ENCODE peak calls at places on chromosomes 11 and 22, in four cellular contexts. H is mesendoderm, O is ovary, R is colonic mucosa. P is an unnamed sample. For H3K36me3, the result is how much of the 10 kb centered on the place peaks cover.

GRCh38 chr11:47991266-47991830 is 11.0 kb downstream of the PTPRJ start:
- DNase-seq in O (no peak), R (peak), H (peak), P (peak)

GRCh38 chr22:20130319-20130718 is 1.3 kb upstream of the ZDHHC8 start:
- DNase-seq in O (no peak), R (no peak), H (peak), P (no peak)

GRCh38 chr11:123473941-123474668 is 44.0 kb downstream of the GRAMD1B start:
- DNase-seq in H (no peak), O (no peak), R (no peak), P (no peak)

GRCh38 chr11:112525844-112526590 is 265.4 kb upstream of the PLET1 start:
- DNase-seq in O (no peak), H (no peak), R (no peak), P (no peak)

GRCh38 chr11:56700242-56700918 is 1.5 kb downstream of the OR9G1 start:
- DNase-seq in H (peak), R (no peak), O (no peak), P (no peak)

GRCh38 chr11:20162824-20163777 is 2.8 kb upstream of the DBX1 start:
- DNase-seq in R (no peak), H (peak), O (no peak), P (peak)

GRCh38 chr22:20576445-20576816 is 69.0 kb downstream of the MED15 start:
- DNase-seq in H (no peak), O (no peak), R (no peak), P (no peak)

GRCh38 chr22:30212363-30212995 is 34.1 kb downstream of the LIF start:
- DNase-seq in R (no peak), H (peak), O (peak), P (peak)

GRCh38 chr22:39283312-39284141 is 35.9 kb downstream of the RPL3 start:
- DNase-seq in O (peak), H (no peak), R (no peak), P (no peak)

GRCh38 chr11:116533186-116533825 is 239.5 kb downstream of the BUD13 start:
- DNase-seq in H (peak), O (no peak), R (no peak), P (no peak)

GRCh38 chr11:78812513-78813293 is 238.0 kb upstream of the NARS2 start:
- DNase-seq in H (peak), R (no peak), O (no peak), P (no peak)

GRCh38 chr11:78213526-78214330 is 25.0 kb downstream of the USP35 start:
- DNase-seq in R (no peak), O (no peak), H (no peak), P (no peak)

GRCh38 chr22:41521166-41521565 is 23.1 kb downstream of the POLR3H start:
- DNase-seq in R (no peak), O (no peak), H (no peak), P (no peak)

GRCh38 chr22:27388090-27388600 is 413.4 kb downstream of the MN1 start:
- DNase-seq in H (no peak), O (no peak), R (no peak), P (no peak)

GRCh38 chr22:37880668-37881440 is 25.2 kb upstream of the MICALL1 start:
- DNase-seq in R (no peak), H (no peak), O (no peak), P (no peak)

GRCh38 chr11:45333023-45333422 is 46.9 kb upstream of the SYT13 start:
- DNase-seq in R (no peak), H (no peak), O (no peak), P (no peak)

GRCh38 chr11:69562816-69563215 is 78.1 kb upstream of the CCND1 start:
- DNase-seq in O (no peak), R (no peak), H (no peak), P (no peak)

GRCh38 chr11:120329556-120329955 is 4.5 kb downstream of the TLCD5 start:
- DNase-seq in O (no peak), R (no peak), H (no peak), P (no peak)

GRCh38 chr22:33848251-33848650 is 72.0 kb downstream of the LARGE1 start:
- DNase-seq in O (no peak), H (peak), R (no peak), P (no peak)

GRCh38 chr11:40186401-40187091 is 1272.9 kb downstream of the LRRC4C start:
- DNase-seq in H (no peak), O (no peak), R (no peak), P (no peak)

GRCh38 chr22:50440544-50441249 is 34.1 kb downstream of the SBF1 start:
- DNase-seq in O (no peak), H (no peak), R (no peak), P (no peak)

GRCh38 chr11:130510407-130511006 is 62.1 kb downstream of the ADAMTS15 start:
- DNase-seq in O (no peak), H (no peak), R (peak), P (peak)

GRCh38 chr11:679271-680207 is 15.5 kb downstream of the DEAF1 start:
- DNase-seq in H (no peak), R (no peak), O (no peak), P (no peak)

GRCh38 chr11:69609351-69609750 is 31.6 kb upstream of the CCND1 start:
- DNase-seq in H (no peak), O (no peak), R (no peak), P (no peak)

GRCh38 chr11:1573847-1574255 is 1.8 kb upstream of the DUSP8 start:
- DNase-seq in R (no peak), O (no peak), H (no peak), P (peak)

GRCh38 chr11:46009647-46010046 is 87.2 kb downstream of the LARGE2 start:
- DNase-seq in R (no peak), O (no peak), H (no peak), P (no peak)

GRCh38 chr11:113242767-113243397 is 71.5 kb upstream of the TTC12 start:
- DNase-seq in O (peak), H (peak), R (no peak), P (no peak)

GRCh38 chr11:9838961-9839360 is 175.1 kb downstream of the SWAP70 start:
- DNase-seq in O (no peak), H (peak), R (no peak), P (no peak)

GRCh38 chr11:69867076-69868002 is 48.1 kb upstream of the FGF3 start:
- DNase-seq in R (no peak), O (no peak), H (no peak), P (no peak)

GRCh38 chr22:37331811-37332536 is 49.7 kb downstream of the CYTH4 start:
- DNase-seq in O (no peak), H (no peak), R (no peak), P (no peak)

GRCh38 chr11:118232659-118233058 is 7.8 kb upstream of the JAML start:
- DNase-seq in R (no peak), O (no peak), H (no peak), P (no peak)

GRCh38 chr11:110311783-110312578 is 15.6 kb upstream of the RDX start:
- DNase-seq in H (no peak), O (no peak), R (no peak), P (no peak)

GRCh38 chr11:64286801-64287159 is 1.1 kb downstream of the GPR137 start:
- DNase-seq in O (peak), H (no peak), R (no peak), P (no peak)

GRCh38 chr11:64284962-64285884 is at the start of gene GPR137:
- DNase-seq in R (peak), O (peak), H (peak), P (peak)

GRCh38 chr11:64287676-64288352 is 2.2 kb downstream of the GPR137 start:
- DNase-seq in H (no peak), R (no peak), O (peak), P (no peak)

GRCh38 chr11:64284048-64284961 is at the start of gene BAD:
- DNase-seq in R (peak), O (peak), H (peak), P (peak)

DNA sequence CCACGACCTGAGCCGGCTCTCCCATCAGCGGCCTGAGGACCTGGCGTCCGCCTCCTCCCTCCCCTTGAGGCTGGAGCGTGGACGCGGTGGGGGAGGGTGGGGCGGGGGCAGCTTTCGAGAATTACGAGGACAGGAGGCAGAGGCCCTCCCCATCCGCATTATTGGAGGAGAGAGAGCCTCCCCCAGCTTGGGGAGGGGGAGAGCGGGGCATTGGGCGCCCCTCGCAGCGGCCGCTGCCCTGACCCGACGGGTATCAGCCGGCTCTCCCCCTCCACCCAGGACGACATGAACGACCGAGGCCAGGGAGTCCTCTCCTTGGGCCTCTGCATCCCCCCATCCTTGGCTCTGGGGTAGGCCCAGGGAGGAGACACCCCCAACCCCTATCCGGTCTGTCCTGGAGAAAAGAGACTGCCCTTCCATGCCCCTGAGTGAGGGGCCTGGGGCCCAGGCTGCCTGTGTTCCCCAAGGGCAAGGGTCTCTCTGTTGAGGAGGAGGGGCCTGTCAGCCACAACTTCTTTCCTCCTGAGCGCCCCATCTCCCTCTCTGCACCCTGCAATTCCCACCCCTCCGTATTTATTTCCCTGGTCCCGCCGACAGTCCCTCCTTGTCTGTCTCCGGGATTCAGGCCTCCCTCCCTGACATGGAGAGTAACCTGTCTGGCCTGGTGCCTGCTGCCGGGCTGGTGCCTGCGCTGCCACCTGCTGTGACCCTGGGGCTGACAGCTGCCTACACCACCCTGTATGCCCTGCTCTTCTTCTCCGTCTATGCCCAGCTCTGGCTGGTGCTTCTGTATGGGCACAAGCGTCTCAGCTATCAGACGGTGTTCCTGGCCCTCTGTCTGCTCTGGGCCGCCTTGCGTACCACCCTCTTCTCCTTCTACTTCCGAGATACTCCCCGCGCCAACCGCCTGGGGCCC is 495 bp downstream of the GPR137 start:
- DNase-seq in H (no peak), R (no peak), O (peak), P (peak)
- H3K27ac ChIP-seq in H (no peak), R (peak), O (peak), P (peak)

GRCh38 chr22:17902960-17903359 is 121.4 kb downstream of the MICAL3 start:
- DNase-seq in R (no peak), O (no peak), H (no peak), P (no peak)
- H3K36me3 ChIP-seq in R (under half), O (under half), H (under half), P (under half)

DNA sequence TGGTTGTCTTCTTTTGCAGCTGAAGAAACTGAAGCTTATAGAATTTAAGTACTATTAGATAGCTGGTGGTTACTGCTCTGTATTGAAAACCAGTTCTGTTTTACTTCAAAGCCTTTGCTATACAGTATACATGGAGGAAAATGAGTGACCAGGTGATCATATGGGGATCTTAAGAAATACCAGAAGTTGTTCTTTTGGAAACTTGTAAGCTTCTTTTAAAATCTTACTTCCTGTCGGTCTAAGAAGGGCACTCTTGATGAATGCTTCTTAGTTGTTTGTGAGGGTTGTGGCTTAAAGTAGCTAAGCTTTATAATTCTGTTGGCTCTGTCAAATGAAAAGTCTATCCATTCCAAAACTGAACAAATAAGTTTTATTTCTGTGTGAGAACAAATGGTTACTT is 55.2 kb downstream of the PDE3B start:
- DNase-seq in H (no peak), O (no peak), R (no peak), P (no peak)
- H3K27ac ChIP-seq in H (no peak), O (no peak), R (no peak), P (no peak)

GRCh38 chr22:35409783-35410662 is 10.1 kb downstream of the MCM5 start:
- DNase-seq in O (no peak), H (no peak), R (no peak), P (no peak)

GRCh38 chr22:35417606-35418005 is 17.7 kb downstream of the MCM5 start:
- DNase-seq in O (no peak), R (no peak), H (no peak), P (no peak)

GRCh38 chr22:35410663-35411034 is 10.7 kb downstream of the MCM5 start:
- DNase-seq in H (no peak), O (no peak), R (no peak), P (no peak)

GRCh38 chr22:35411112-35411511 is 11.2 kb downstream of the MCM5 start:
- DNase-seq in O (no peak), R (no peak), H (peak), P (no peak)

DNA sequence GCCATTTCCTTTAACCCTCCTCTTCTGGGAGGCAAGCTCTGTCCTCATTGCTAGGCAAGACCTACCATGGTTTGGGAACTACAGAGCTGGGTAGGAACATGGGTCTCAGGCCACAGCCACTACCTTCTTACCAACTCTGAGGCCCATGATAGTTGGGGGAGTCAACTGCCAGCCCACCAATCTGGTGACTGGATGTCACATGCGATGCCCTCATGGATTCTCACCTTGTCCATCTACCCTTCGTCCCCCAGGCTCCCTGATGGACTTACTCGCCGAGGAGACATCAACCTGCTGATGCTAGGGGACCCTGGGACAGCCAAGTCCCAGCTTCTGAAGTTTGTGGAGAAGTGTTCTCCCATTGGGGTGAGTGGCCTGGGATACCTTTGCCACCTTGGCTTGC is 13.7 kb downstream of the MCM5 start:
- DNase-seq in H (no peak), O (no peak), R (no peak), P (no peak)
- H3K36me3 ChIP-seq in H (half or more), O (under half), R (under half), P (under half)

DNA sequence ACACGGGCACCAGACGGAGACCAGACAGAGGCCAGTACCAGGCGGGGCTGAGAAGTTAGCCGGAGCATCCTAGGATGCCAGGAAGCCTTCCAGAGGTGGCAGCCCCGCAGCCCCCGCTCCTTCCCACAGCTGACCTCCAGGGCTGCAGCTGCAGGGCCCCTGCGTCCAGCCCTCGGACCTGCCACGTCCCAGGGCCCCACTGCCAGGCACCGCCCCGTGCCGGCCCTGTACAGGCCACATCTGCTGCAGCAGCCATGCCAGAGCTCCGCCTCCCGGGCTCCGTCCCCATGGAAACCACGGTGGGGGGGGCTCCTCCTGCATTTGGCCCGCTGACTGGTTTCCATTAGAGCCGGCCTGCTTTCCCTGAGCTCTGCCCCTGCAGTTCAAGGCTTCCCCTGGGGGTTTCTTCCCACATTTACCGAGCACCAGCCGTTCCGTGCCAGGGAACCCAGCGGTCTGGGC is 62.5 kb upstream of the PPARA start:
- DNase-seq in R (peak), O (peak), H (peak), P (peak)
- H3K27ac ChIP-seq in R (peak), O (peak), H (no peak), P (peak)

DNA sequence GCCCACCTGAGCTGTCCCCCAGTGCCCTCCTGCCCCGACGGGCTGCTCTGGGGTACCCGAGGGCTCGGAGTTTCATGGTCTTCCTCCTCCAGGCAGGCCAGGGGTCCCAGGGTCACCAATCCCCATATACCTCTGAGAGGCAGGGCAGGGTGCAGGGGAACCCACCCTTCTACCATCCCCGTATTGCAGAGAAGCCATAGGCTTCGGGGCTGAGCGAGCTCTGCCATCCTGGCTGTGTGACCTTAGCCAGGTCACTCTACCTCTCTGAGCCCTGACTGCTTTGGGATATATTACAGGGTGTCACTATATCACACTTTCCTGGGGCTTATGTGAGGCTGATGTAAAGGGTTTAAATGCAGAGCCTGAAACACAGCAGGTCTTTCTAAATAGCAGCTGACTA is 57.4 kb downstream of the NAT10 start:
- DNase-seq in O (no peak), H (no peak), R (no peak), P (no peak)
- H3K36me3 ChIP-seq in O (under half), H (under half), R (under half), P (under half)

DNA sequence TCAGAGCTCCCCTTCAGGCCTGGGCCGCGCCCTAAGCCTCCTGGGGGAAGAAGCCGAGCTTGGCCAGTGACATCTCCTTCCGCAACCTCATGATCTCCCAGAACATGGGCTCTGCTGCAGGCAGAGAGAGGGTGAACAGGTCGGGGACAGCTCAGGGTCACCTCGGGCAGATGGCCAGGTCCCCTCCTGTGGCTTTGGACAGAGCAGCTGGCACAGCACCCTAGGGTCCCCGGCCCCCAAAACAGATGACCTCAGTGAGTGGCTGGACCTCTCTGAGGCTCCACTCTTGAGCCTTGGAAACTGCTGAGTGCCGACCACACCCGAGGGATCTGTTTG is 6.9 kb upstream of the FADS3 start:
- DNase-seq in H (no peak), R (no peak), O (no peak), P (no peak)
- H3K27ac ChIP-seq in H (no peak), R (no peak), O (peak), P (no peak)

DNA sequence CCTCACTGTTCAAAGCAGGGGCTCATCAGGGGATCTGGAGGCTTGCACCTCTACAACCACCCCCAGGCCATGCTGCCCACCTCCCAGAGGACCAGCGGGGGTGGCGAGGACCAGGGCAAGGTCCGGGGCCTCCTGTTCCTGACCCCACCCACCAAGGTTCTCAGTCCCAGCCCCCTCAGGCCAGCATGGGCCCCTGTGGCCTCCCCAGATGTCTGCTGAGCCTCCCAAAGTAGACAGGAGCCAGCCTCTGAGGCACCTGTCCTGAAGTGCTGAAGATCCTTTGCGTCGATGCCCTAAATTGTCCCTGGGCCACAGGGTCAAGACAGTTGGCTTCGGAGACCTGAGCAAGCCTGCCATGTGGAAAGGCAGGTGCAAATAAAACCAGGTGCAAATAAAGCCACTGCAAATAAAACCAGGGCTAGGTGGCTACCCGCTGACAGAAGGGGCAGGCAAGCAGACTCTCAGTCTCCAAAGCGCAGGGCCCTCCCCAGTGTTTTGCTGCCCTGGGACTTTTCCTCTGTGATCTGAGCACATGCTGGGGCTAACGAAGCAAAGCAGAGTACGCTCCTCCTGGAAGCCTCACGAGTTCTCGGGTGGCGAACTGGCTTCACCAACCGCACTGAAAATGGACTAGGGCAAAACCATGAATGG is 22.4 kb upstream of the ARFGAP3 start:
- DNase-seq in O (no peak), H (no peak), R (no peak), P (no peak)
- H3K36me3 ChIP-seq in O (under half), H (under half), R (under half), P (half or more)

P was measured in thyroid gland.